ENCODE peak calls at places on chromosomes 6 and 20, in five cellular contexts. U is putamen, G is smooth muscle cell of the brain vasculature, Y is GM19239, X is astrocyte of the spinal cord. S is an unnamed sample.

GRCh38 chr6:129501401-129502051 is 208.5 kb downstream of the ARHGAP18 start:
- DNase-seq in U (peak; percentile 46), G (peak; percentile 95), Y (no peak), X (peak; percentile 100), S (no peak)

GRCh38 chr6:13908955-13909381 is 15.8 kb upstream of the RNF182 start:
- DNase-seq in U (peak; percentile 26), G (peak; percentile 35), Y (peak; percentile 36), X (peak; percentile 81), S (no peak)

GRCh38 chr6:157258878-157259277 is 64.4 kb downstream of the TMEM242 start:
- DNase-seq in U (no peak), G (no peak), Y (no peak), X (no peak), S (no peak)

GRCh38 chr6:5517781-5518180 is 256.5 kb downstream of the FARS2 start:
- DNase-seq in U (no peak), G (no peak), Y (no peak), X (no peak), S (no peak)

GRCh38 chr20:51678041-51678697 is 90.0 kb downstream of the ATP9A start:
- DNase-seq in U (peak; percentile 78), G (no peak), Y (no peak), X (peak; percentile 24), S (no peak)

GRCh38 chr6:157669747-157670216 is 153.3 kb upstream of the SNX9 start:
- DNase-seq in U (peak; percentile 34), G (peak; percentile 41), Y (no peak), X (peak; percentile 73), S (no peak)

GRCh38 chr6:17390276-17390675 is 3.1 kb upstream of the CAP2 start:
- DNase-seq in U (no peak), G (no peak), Y (no peak), X (no peak), S (no peak)

GRCh38 chr6:80388515-80388914 is 282.0 kb downstream of the BCKDHB start:
- DNase-seq in U (no peak), G (no peak), Y (no peak), X (no peak), S (no peak)

GRCh38 chr20:3753098-3753497 is 14.5 kb downstream of the ADISSP start:
- DNase-seq in U (peak; percentile 63), G (peak; percentile 24), Y (peak; percentile 91), X (peak; percentile 65), S (no peak)

GRCh38 chr6:14037402-14038277 is 79.9 kb upstream of the CD83 start:
- DNase-seq in U (no peak), G (no peak), Y (no peak), X (peak; percentile 76), S (no peak)

GRCh38 chr6:154613137-154613676 is 102.7 kb upstream of the CNKSR3 start:
- DNase-seq in U (no peak), G (no peak), Y (no peak), X (peak; percentile 78), S (no peak)

S was measured in GOT3.